ENCODE peak calls at places on chromosomes 16 and 17, in seven cellular contexts. U is breast epithelium, D is suprapubic skin, A is aorta, O is H9, G is cardiac muscle cell, B is ovary. I is an unnamed sample. For H3K4me1, the result is how much of the 10 kb centered on the place peaks cover.

GRCh38 chr16:50747206-50747956 is 5.5 kb downstream of the CYLD start:
- DNase-seq in U (no peak), D (no peak), A (no peak), O (no peak), G (no peak), B (no peak), I (no peak)

GRCh38 chr16:51960931-51961330 is 586.0 kb downstream of the TOX3 start:
- DNase-seq in U (no peak), D (no peak), A (no peak), O (no peak), G (no peak), B (no peak), I (no peak)

GRCh38 chr17:74042744-74043486 is 160.6 kb upstream of the RPL38 start:
- DNase-seq in U (peak), D (no peak), A (peak), O (no peak), G (no peak), B (no peak), I (peak)

GRCh38 chr16:84212154-84212553 is 21.2 kb downstream of the ADAD2 start:
- DNase-seq in U (no peak), D (no peak), A (no peak), O (no peak), G (no peak), B (no peak), I (no peak)

GRCh38 chr16:83227336-83227735 is 580.4 kb upstream of the HSBP1 start:
- DNase-seq in U (no peak), D (no peak), A (no peak), O (no peak), G (no peak), B (no peak), I (no peak)

GRCh38 chr17:42843358-42843934 is 934 bp upstream of the AOC2 start:
- DNase-seq in U (no peak), D (no peak), A (no peak), O (no peak), G (peak), B (no peak), I (no peak)

GRCh38 chr16:65869261-65869660 is 497.2 kb upstream of the CDH5 start:
- DNase-seq in U (no peak), D (no peak), A (no peak), O (no peak), G (no peak), B (no peak), I (no peak)

GRCh38 chr16:682493-683395 is 1.4 kb downstream of the JMJD8 start:
- DNase-seq in U (no peak), D (no peak), A (no peak), O (no peak), G (no peak), B (no peak), I (no peak)

GRCh38 chr17:49723423-49723822 is 15.7 kb upstream of the SLC35B1 start:
- DNase-seq in U (no peak), D (no peak), A (peak), O (no peak), G (peak), B (peak), I (peak)
- H3K27ac ChIP-seq in U (peak), D (peak), A (no peak), O (no peak), G (peak), B (no peak), I (peak)

GRCh38 chr17:77382356-77382911 is 241.7 kb downstream of the SEC14L1 start:
- DNase-seq in U (no peak), D (no peak), A (no peak), O (peak), G (no peak), B (peak), I (peak)
- H3K4me1 ChIP-seq in U (half or more), D (half or more), A (under half), O (under half), G (half or more), B (half or more), I (half or more)

GRCh38 chr16:55503726-55504553 is 4.9 kb upstream of the LPCAT2 start:
- DNase-seq in U (no peak), D (no peak), A (no peak), O (no peak), G (no peak), B (no peak), I (no peak)
- H3K27ac ChIP-seq in U (no peak), D (no peak), A (no peak), O (no peak), G (peak), B (no peak), I (no peak)

GRCh38 chr17:76428511-76428910 is 24.4 kb downstream of the UBE2O start:
- DNase-seq in U (no peak), D (no peak), A (no peak), O (no peak), G (no peak), B (no peak), I (no peak)

GRCh38 chr17:76422406-76422805 is 30.5 kb downstream of the UBE2O start:
- DNase-seq in U (no peak), D (no peak), A (no peak), O (no peak), G (no peak), B (no peak), I (no peak)

GRCh38 chr17:76427457-76428231 is 25.3 kb downstream of the UBE2O start:
- DNase-seq in U (no peak), D (no peak), A (no peak), O (no peak), G (no peak), B (no peak), I (no peak)

GRCh38 chr17:76422860-76423259 is 30.1 kb downstream of the UBE2O start:
- DNase-seq in U (no peak), D (no peak), A (no peak), O (no peak), G (no peak), B (no peak), I (no peak)

DNA sequence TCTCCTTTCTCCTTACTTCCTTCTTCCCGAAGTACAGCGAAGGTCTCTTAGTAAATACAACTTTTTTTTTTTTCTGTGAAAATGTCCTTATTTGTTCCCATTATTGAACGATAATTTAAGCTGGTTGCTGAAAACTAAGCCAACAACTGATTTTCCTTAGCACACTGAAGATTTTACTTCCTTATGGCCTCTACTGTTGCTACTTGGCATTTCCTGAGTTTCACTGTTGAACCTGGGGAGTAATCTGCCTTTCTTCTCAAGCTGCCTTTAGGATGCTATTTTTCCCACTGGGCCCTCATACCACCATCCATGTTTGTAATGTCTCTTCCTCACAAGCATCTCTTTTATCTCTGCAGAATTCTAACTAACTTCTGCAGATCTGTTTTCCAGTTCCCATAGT is 26.1 kb downstream of the UBE2O start:
- DNase-seq in U (no peak), D (no peak), A (no peak), O (no peak), G (no peak), B (no peak), I (no peak)
- H3K4me1 ChIP-seq in U (under half), D (under half), A (under half), O (under half), G (under half), B (under half), I (under half)

GRCh38 chr17:75326587-75326955 is 37.3 kb upstream of the SLC25A19 start:
- DNase-seq in U (no peak), D (no peak), A (no peak), O (no peak), G (no peak), B (no peak), I (no peak)
- H3K27ac ChIP-seq in U (peak), D (no peak), A (no peak), O (no peak), G (peak), B (no peak), I (peak)

GRCh38 chr16:57094911-57095310 is 2.5 kb downstream of the CPNE2 start:
- DNase-seq in U (no peak), D (no peak), A (no peak), O (no peak), G (no peak), B (no peak), I (no peak)

GRCh38 chr16:57098188-57098841 is 5.9 kb downstream of the CPNE2 start:
- DNase-seq in U (no peak), D (no peak), A (no peak), O (peak), G (no peak), B (no peak), I (no peak)

GRCh38 chr16:57096192-57096591 is 3.8 kb downstream of the CPNE2 start:
- DNase-seq in U (no peak), D (no peak), A (no peak), O (no peak), G (no peak), B (no peak), I (no peak)

GRCh38 chr16:57093845-57094564 is 1.6 kb downstream of the CPNE2 start:
- DNase-seq in U (no peak), D (no peak), A (no peak), O (no peak), G (no peak), B (peak), I (no peak)

DNA sequence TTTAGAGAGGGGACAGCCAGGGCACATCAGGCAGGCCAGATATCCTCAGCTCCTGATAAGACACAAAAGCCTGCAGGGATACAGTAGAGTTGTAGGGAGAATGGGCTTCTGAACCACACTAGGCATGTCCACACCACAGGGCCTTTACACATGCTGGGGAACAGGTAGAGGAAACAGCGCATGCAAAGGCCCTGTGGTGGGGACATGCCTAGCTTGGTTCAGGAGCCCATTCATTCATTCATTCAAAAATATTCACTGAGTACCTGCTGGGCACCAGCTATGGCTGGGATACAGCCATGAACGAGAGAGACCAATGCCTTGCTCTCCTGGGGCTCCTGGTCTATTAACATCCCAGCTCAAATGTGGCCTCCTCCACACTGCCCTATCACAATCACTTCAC is 4.4 kb downstream of the CPNE2 start:
- DNase-seq in U (no peak), D (no peak), A (no peak), O (no peak), G (no peak), B (no peak), I (no peak)
- H3K4me1 ChIP-seq in U (under half), D (under half), A (under half), O (under half), G (under half), B (under half), I (under half)

GRCh38 chr17:8586766-8587165 is 43.8 kb downstream of the MYH10 start:
- DNase-seq in U (no peak), D (no peak), A (no peak), O (no peak), G (no peak), B (no peak), I (no peak)

GRCh38 chr17:8593276-8593675 is 37.2 kb downstream of the MYH10 start:
- DNase-seq in U (no peak), D (no peak), A (no peak), O (no peak), G (no peak), B (no peak), I (no peak)

GRCh38 chr17:8583954-8584353 is 46.6 kb downstream of the MYH10 start:
- DNase-seq in U (no peak), D (no peak), A (no peak), O (no peak), G (no peak), B (no peak), I (no peak)

GRCh38 chr17:8585911-8586310 is 44.6 kb downstream of the MYH10 start:
- DNase-seq in U (no peak), D (no peak), A (no peak), O (no peak), G (no peak), B (no peak), I (no peak)

GRCh38 chr17:8588877-8589276 is 41.6 kb downstream of the MYH10 start:
- DNase-seq in U (no peak), D (no peak), A (no peak), O (no peak), G (no peak), B (no peak), I (no peak)
- H3K27ac ChIP-seq in U (no peak), D (no peak), A (peak), O (no peak), G (no peak), B (no peak), I (no peak)

I was measured in right cardiac atrium.